ENCODE peak calls at places on chromosomes 4 and X, in five cellular contexts. T is mucosa of descending colon, U is endothelial cell of umbilical vein, R is Peyer's patch, F is lung. S is an unnamed sample.

GRCh38 chr4:105162123-105162796 is 15.6 kb downstream of the TET2 start:
- DNase-seq in T (no peak), U (no peak), R (no peak), F (no peak), S (no peak)

GRCh38 chr4:41446391-41446790 is 91.6 kb upstream of the LIMCH1 start:
- DNase-seq in T (no peak), U (no peak), R (no peak), F (no peak), S (no peak)

GRCh38 chrX:72308566-72309296 is 3.0 kb upstream of the CITED1 start:
- DNase-seq in T (peak; percentile 83), U (peak; percentile 63), R (peak; percentile 23), F (peak; percentile 69), S (peak; percentile 58)

GRCh38 chrX:44183329-44183728 is 160.1 kb downstream of the EFHC2 start:
- DNase-seq in T (peak; percentile 2), U (no peak), R (no peak), F (no peak), S (peak; percentile 0)

GRCh38 chr4:5887361-5888221 is 5.3 kb downstream of the CRMP1 start:
- DNase-seq in T (peak; percentile 8), U (no peak), R (no peak), F (no peak), S (no peak)

GRCh38 chrX:150094996-150095395 is 156.7 kb upstream of the EOLA2 start:
- DNase-seq in T (no peak), U (peak; percentile 5), R (no peak), F (no peak), S (no peak)

GRCh38 chr4:141346144-141346543 is 125.4 kb downstream of the ZNF330 start:
- DNase-seq in T (peak; percentile 29), U (peak; percentile 73), R (no peak), F (no peak), S (peak; percentile 53)

GRCh38 chrX:128634754-128635153 is 582.6 kb upstream of the ACTRT1 start:
- DNase-seq in T (no peak), U (no peak), R (no peak), F (no peak), S (no peak)

GRCh38 chr4:65798498-65799127 is 128.3 kb upstream of the EPHA5 start:
- DNase-seq in T (no peak), U (no peak), R (no peak), F (no peak), S (no peak)

GRCh38 chrX:334331-334891 is 15.8 kb upstream of the GTPBP6 start:
- DNase-seq in T (no peak), U (no peak), R (no peak), F (no peak), S (no peak)

GRCh38 chrX:68261060-68261672 is 172.1 kb downstream of the OPHN1 start:
- DNase-seq in T (no peak), U (no peak), R (no peak), F (no peak), S (no peak)

GRCh38 chrX:68511255-68511654 is 12.4 kb downstream of the YIPF6 start:
- DNase-seq in T (peak; percentile 58), U (peak; percentile 42), R (no peak), F (peak; percentile 46), S (peak; percentile 47)

GRCh38 chrX:112736310-112736709 is 56.6 kb upstream of the LHFPL1 start:
- DNase-seq in T (no peak), U (no peak), R (no peak), F (no peak), S (no peak)

GRCh38 chr4:56099378-56099786 is 150.6 kb downstream of the CEP135 start:
- DNase-seq in T (no peak), U (no peak), R (no peak), F (no peak), S (no peak)

GRCh38 chrX:17860179-17860780 is 818 bp downstream of the RAI2 start:
- DNase-seq in T (peak; percentile 9), U (peak; percentile 1), R (no peak), F (no peak), S (no peak)

GRCh38 chrX:53479295-53479694 is 45.1 kb upstream of the HSD17B10 start:
- DNase-seq in T (no peak), U (no peak), R (no peak), F (no peak), S (no peak)

GRCh38 chr4:107008115-107008514 is 28.0 kb downstream of the DKK2 start:
- DNase-seq in T (no peak), U (no peak), R (no peak), F (no peak), S (no peak)

GRCh38 chrX:71283409-71284143 is at the start of gene NONO:
- DNase-seq in T (peak; percentile 91), U (peak; percentile 96), R (peak; percentile 81), F (peak; percentile 94), S (peak; percentile 98)

GRCh38 chrX:40144576-40144975 is 46.8 kb upstream of the BCOR start:
- DNase-seq in T (no peak), U (no peak), R (no peak), F (no peak), S (no peak)

GRCh38 chr4:168515222-168516011 is 18.6 kb downstream of the PALLD start:
- DNase-seq in T (no peak), U (peak; percentile 20), R (no peak), F (no peak), S (no peak)

GRCh38 chrX:44906542-44906941 is 33.6 kb downstream of the KDM6A start:
- DNase-seq in T (no peak), U (no peak), R (no peak), F (no peak), S (no peak)

GRCh38 chrX:119399772-119400101 is 601 bp downstream of the SLC25A43 start:
- DNase-seq in T (no peak), U (peak; percentile 9), R (no peak), F (no peak), S (no peak)

GRCh38 chr4:176236909-176237308 is 32.1 kb downstream of the ASB5 start:
- DNase-seq in T (no peak), U (peak; percentile 15), R (no peak), F (no peak), S (no peak)

GRCh38 chrX:10190367-10190766 is 33.6 kb downstream of the CLCN4 start:
- DNase-seq in T (peak; percentile 34), U (peak; percentile 58), R (no peak), F (peak; percentile 42), S (peak; percentile 36)

GRCh38 chr4:27239651-27240050 is 379.0 kb downstream of the STIM2 start:
- DNase-seq in T (no peak), U (no peak), R (no peak), F (no peak), S (no peak)

GRCh38 chr4:113639311-113639710 is 122.2 kb downstream of the CAMK2D start:
- DNase-seq in T (peak; percentile 39), U (no peak), R (peak; percentile 32), F (no peak), S (no peak)

GRCh38 chr4:85777908-85778808 is 303.2 kb downstream of the ARHGAP24 start:
- DNase-seq in T (no peak), U (peak; percentile 73), R (no peak), F (no peak), S (no peak)

GRCh38 chr4:39655866-39656265 is 17.2 kb upstream of the SMIM14 start:
- DNase-seq in T (no peak), U (no peak), R (no peak), F (no peak), S (peak; percentile 43)

GRCh38 chr4:102608190-102608589 is 107.0 kb downstream of the NFKB1 start:
- DNase-seq in T (no peak), U (no peak), R (no peak), F (no peak), S (no peak)

DNA sequence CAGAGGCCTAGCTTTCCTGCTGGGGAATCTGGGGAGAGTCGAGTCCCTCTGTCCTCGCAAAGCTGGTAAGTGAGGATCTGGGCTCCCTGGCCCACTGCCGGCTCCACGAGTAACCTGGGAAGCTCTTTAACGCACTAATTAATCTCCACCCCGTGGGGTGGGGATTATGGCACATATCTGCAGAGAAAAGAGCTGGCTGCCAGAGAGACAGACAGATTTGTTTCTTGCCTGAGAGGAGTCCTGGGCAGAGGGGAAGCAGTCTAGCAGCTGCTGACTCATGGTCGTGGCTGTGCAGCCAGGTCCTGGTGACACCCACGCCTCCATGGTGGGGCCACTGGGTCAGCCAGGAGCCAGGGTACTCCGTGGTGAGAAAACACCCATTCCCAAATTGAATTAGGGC is 14.0 kb downstream of the SORCS2 start:
- DNase-seq in T (no peak), U (peak; percentile 42), R (no peak), F (no peak), S (no peak)
- H3K4me1 ChIP-seq in T (no peaks in the 10 kb centered on the region), U (peaks cover 24% of the 10 kb centered on the region), R (peaks cover 19% of the 10 kb centered on the region), F (no peaks in the 10 kb centered on the region), S (no peaks in the 10 kb centered on the region)

GRCh38 chr4:87075876-87076275 is 141.1 kb downstream of the AFF1 start:
- DNase-seq in T (no peak), U (no peak), R (no peak), F (no peak), S (no peak)

GRCh38 chr4:87071401-87071800 is 136.6 kb downstream of the AFF1 start:
- DNase-seq in T (peak; percentile 48), U (no peak), R (no peak), F (no peak), S (no peak)

GRCh38 chr4:87076690-87077358 is 142.0 kb downstream of the AFF1 start:
- DNase-seq in T (peak; percentile 35), U (no peak), R (no peak), F (no peak), S (no peak)

GRCh38 chr4:87073570-87074470 is 139.0 kb downstream of the AFF1 start:
- DNase-seq in T (peak; percentile 66), U (no peak), R (peak; percentile 89), F (no peak), S (no peak)

GRCh38 chr4:87073187-87073569 is 138.4 kb downstream of the AFF1 start:
- DNase-seq in T (no peak), U (no peak), R (no peak), F (no peak), S (no peak)
- H3K4me1 ChIP-seq in T (peaks cover 25% of the 10 kb centered on the region), U (peaks cover 16% of the 10 kb centered on the region), R (peaks cover 61% of the 10 kb centered on the region), F (peaks cover 32% of the 10 kb centered on the region), S (no peaks in the 10 kb centered on the region)

GRCh38 chr4:156948738-156949137 is 22.9 kb downstream of the PDGFC start:
- DNase-seq in T (no peak), U (peak; percentile 32), R (no peak), F (no peak), S (no peak)

GRCh38 chr4:156946508-156947197 is 24.9 kb downstream of the PDGFC start:
- DNase-seq in T (no peak), U (peak; percentile 89), R (no peak), F (no peak), S (no peak)

GRCh38 chr4:156948133-156948532 is 23.5 kb downstream of the PDGFC start:
- DNase-seq in T (no peak), U (peak; percentile 71), R (no peak), F (no peak), S (no peak)

GRCh38 chr4:156942991-156943390 is 28.6 kb downstream of the PDGFC start:
- DNase-seq in T (no peak), U (no peak), R (no peak), F (no peak), S (no peak)

GRCh38 chr4:156945532-156945931 is 26.1 kb downstream of the PDGFC start:
- DNase-seq in T (no peak), U (peak; percentile 50), R (no peak), F (no peak), S (no peak)
- H3K4me1 ChIP-seq in T (no peaks in the 10 kb centered on the region), U (peaks cover 62% of the 10 kb centered on the region), R (peaks cover 4% of the 10 kb centered on the region), F (peaks cover 20% of the 10 kb centered on the region), S (no peaks in the 10 kb centered on the region)

DNA sequence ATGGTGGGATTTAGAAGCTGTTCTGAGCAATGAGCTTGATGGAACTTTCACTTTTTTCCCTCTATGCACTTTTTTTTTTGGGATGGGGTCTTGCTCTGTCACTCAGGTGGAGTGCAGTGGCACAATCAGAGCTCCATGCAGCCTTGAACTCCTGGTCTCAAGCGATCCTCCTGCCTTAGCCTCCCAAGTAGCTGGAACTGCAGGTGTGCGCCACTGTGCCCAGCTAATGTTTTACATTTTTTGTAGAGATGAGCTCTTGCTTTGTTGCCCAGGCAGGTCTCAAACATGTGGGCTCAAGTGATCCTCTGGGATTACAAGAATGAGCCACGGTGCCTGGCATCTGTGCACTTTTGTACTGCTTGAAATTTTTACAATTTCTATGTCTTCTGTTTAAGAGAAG is 16.4 kb downstream of the PDLIM5 start:
- DNase-seq in T (no peak), U (no peak), R (no peak), F (no peak), S (no peak)
- H3K4me1 ChIP-seq in T (peaks cover 8% of the 10 kb centered on the region), U (peaks cover 21% of the 10 kb centered on the region), R (peaks cover 9% of the 10 kb centered on the region), F (peaks cover 31% of the 10 kb centered on the region), S (peaks cover 3% of the 10 kb centered on the region)

S was measured in small intestine.